ENCODE peak calls at places on chromosomes 1 and 21, in four cellular contexts. H is GM12878, B is K562, R is HepG2. K is an unnamed sample.

GRCh38 chr1:116874622-116875277 is 35.0 kb upstream of the PTGFRN start:
- DNase-seq in B (no peak), H (no peak), R (peak), K (no peak)

GRCh38 chr1:38527373-38527966 is 332.1 kb downstream of the RRAGC start:
- DNase-seq in R (no peak), H (peak), B (peak), K (no peak)

GRCh38 chr1:107963601-107964396 is 1.2 kb downstream of the VAV3 start:
- DNase-seq in H (peak), R (no peak), B (no peak), K (no peak)

GRCh38 chr1:158613764-158614163 is 8.7 kb downstream of the OR10Z1 start:
- DNase-seq in R (no peak), B (no peak), H (no peak), K (no peak)

GRCh38 chr1:239218296-239218695 is 168.1 kb upstream of the CHRM3 start:
- DNase-seq in H (no peak), R (no peak), B (no peak), K (no peak)

GRCh38 chr1:40257313-40257687 is 736 bp upstream of the ZMPSTE24 start:
- DNase-seq in R (no peak), H (no peak), B (no peak), K (no peak)

GRCh38 chr1:226690460-226690982 is 48.6 kb downstream of the ITPKB start:
- DNase-seq in H (no peak), R (no peak), B (no peak), K (no peak)

GRCh38 chr1:17875171-17875881 is 120.2 kb downstream of the ACTL8 start:
- DNase-seq in R (no peak), B (no peak), H (no peak), K (no peak)

GRCh38 chr1:192879416-192879815 is 70.6 kb downstream of the RGS2 start:
- DNase-seq in H (no peak), R (peak), B (peak), K (no peak)

GRCh38 chr21:16085436-16085835 is 355.7 kb downstream of the USP25 start:
- DNase-seq in H (no peak), B (no peak), R (no peak), K (no peak)

GRCh38 chr1:41315867-41316266 is 45.4 kb upstream of the FOXO6 start:
- DNase-seq in B (no peak), R (no peak), H (no peak), K (no peak)

GRCh38 chr1:150559627-150560010 is 10.4 kb downstream of the ADAMTSL4 start:
- DNase-seq in B (no peak), H (no peak), R (no peak), K (no peak)

GRCh38 chr1:203660069-203660468 is 33.4 kb downstream of the ATP2B4 start:
- DNase-seq in H (no peak), B (no peak), R (no peak), K (no peak)

GRCh38 chr1:119791377-119791776 is 19.9 kb downstream of the REG4 start:
- DNase-seq in R (no peak), H (no peak), B (no peak), K (no peak)

GRCh38 chr1:8858888-8859706 is 19.4 kb downstream of the ENO1 start:
- DNase-seq in B (peak), R (peak), H (no peak), K (peak)

GRCh38 chr1:154851392-154852177 is 18.5 kb downstream of the KCNN3 start:
- DNase-seq in B (peak), H (no peak), R (no peak), K (no peak)
- TF ChIP-seq MAX in B (no peak), H (no peak), R (no peak), K (no peak)

DNA sequence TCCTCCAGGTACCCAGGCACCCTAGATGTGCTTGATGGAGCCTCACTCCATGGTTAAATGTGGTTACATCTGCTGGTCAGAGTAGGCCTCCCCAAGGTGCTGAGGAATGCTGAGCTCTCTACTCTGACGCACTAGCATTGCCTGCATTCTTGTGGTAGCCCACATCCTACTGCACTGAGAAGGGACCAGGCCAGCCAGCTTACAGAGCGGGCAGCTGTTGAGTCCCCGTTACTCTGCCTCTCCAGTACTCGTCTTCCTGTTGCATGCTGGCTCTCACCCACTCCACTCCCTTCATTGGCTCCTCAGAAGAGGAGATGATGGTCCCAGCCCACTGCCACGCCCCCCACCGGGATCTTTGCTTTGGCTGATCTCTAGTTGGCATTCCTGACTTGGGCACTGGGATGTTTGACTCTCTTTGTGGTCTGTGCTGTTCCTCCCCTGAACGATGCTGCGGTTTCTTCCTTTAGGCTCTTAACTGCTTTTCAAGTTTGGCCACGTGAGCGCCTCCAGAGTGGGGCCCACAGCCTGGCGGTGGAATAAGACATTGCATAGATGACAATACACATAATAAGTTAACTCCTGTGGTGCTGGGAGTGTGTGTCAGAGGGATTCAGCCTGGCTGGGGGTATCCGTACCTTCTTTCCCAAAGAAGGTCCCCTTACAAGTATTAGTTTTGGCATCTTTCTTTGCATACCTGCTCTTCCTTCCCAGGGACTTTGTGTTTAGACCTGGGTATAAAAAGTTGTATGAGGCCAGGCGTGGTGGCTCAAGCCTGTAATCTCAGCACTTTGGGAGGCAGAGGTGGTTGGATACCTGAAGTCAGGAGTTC is 18.6 kb downstream of the AZIN2 start:
- DNase-seq in H (peak), B (peak), R (no peak), K (no peak)
- TF ChIP-seq CHD4 in H (no peak), B (no peak), R (no peak), K (no peak)

GRCh38 chr1:214402583-214403216 is 121.7 kb downstream of the SMYD2 start:
- DNase-seq in R (no peak), H (no peak), B (no peak), K (peak)
- TF ChIP-seq MAX in R (no peak), H (no peak), B (no peak), K (no peak)

DNA sequence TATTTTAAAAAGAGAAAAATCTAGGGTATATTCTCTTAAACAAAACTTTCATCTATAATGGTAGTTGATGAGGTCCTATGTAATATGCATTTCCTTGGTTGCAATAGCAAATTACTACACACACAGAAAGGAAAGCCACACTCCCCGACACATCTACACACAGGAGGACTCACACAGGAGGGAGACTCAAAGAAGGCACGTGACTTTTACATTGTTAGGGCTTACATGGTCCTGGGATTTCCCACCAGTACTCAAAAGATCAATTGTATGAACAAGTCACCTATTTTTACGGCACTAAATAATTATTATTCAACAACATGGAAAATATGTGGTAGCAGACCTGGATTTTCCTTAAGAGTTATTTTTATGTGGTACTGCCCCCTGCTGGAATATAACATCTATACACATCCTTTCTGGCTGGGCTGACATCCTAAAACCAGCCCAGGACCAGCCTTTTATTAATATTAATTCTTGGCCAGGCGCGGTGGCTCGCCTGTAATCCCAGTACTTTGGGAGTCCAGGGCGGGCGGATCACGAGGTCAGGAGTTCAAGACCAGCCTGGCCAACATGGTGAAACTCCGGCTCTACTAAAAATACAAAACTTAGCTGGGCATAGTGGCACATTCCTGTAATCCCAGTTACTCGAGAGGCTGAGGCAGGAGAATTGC is 33.9 kb upstream of the LGALS8 start:
- DNase-seq in R (peak), B (peak), H (peak), K (peak)
- TF ChIP-seq CHD4 in R (no peak), B (no peak), H (no peak), K (no peak)

K was measured in A549.